ENCODE peak calls at places on chromosome 17, in four cellular contexts. One of them, this sample, is unnamed.

GRCh38 chr17:32586666-32587065 is 99.9 kb downstream of the CDK5R1 start:
- DNase-seq in trophoblast cell: no peak
- DNase-seq in mesenchymal stem cell: peak
- DNase-seq in H1: no peak
- DNase-seq in this sample: no peak

GRCh38 chr17:16140854-16141253 is 74.5 kb downstream of the NCOR1 start:
- DNase-seq in mesenchymal stem cell: no peak
- DNase-seq in trophoblast cell: no peak
- DNase-seq in H1: no peak
- DNase-seq in this sample: no peak

GRCh38 chr17:78600181-78600651 is 23.0 kb upstream of the DNAH17 start:
- DNase-seq in trophoblast cell: no peak
- DNase-seq in H1: no peak
- DNase-seq in mesenchymal stem cell: no peak
- DNase-seq in this sample: no peak

GRCh38 chr17:12078791-12079190 is 58.1 kb downstream of the MAP2K4 start:
- DNase-seq in mesenchymal stem cell: peak
- DNase-seq in trophoblast cell: peak
- DNase-seq in H1: no peak
- DNase-seq in this sample: no peak

GRCh38 chr17:78082988-78083387 is 45.6 kb downstream of the TMC6 start:
- DNase-seq in trophoblast cell: no peak
- DNase-seq in H1: no peak
- DNase-seq in mesenchymal stem cell: no peak
- DNase-seq in this sample: no peak

GRCh38 chr17:28404007-28404406 is 2.0 kb downstream of the SLC46A1 start:
- DNase-seq in H1: no peak
- DNase-seq in mesenchymal stem cell: no peak
- DNase-seq in trophoblast cell: no peak
- DNase-seq in this sample: no peak

GRCh38 chr17:46009681-46010596 is 10.9 kb downstream of the STH start:
- DNase-seq in trophoblast cell: peak
- DNase-seq in H1: no peak
- DNase-seq in mesenchymal stem cell: peak
- DNase-seq in this sample: no peak

GRCh38 chr17:35981246-35981645 is at the start of gene CCL16:
- DNase-seq in mesenchymal stem cell: no peak
- DNase-seq in trophoblast cell: no peak
- DNase-seq in H1: no peak
- DNase-seq in this sample: no peak

GRCh38 chr17:18319604-18320256 is 4.6 kb downstream of the SMCR8 start:
- DNase-seq in trophoblast cell: peak
- DNase-seq in H1: peak
- DNase-seq in mesenchymal stem cell: peak
- DNase-seq in this sample: no peak

GRCh38 chr17:6138761-6139446 is 68.7 kb downstream of the WSCD1 start:
- DNase-seq in H1: peak
- DNase-seq in trophoblast cell: no peak
- DNase-seq in mesenchymal stem cell: no peak
- DNase-seq in this sample: no peak

GRCh38 chr17:73459980-73460379 is 148.2 kb upstream of the CDC42EP4 start:
- DNase-seq in mesenchymal stem cell: no peak
- DNase-seq in H1: no peak
- DNase-seq in trophoblast cell: no peak
- DNase-seq in this sample: no peak

DNA sequence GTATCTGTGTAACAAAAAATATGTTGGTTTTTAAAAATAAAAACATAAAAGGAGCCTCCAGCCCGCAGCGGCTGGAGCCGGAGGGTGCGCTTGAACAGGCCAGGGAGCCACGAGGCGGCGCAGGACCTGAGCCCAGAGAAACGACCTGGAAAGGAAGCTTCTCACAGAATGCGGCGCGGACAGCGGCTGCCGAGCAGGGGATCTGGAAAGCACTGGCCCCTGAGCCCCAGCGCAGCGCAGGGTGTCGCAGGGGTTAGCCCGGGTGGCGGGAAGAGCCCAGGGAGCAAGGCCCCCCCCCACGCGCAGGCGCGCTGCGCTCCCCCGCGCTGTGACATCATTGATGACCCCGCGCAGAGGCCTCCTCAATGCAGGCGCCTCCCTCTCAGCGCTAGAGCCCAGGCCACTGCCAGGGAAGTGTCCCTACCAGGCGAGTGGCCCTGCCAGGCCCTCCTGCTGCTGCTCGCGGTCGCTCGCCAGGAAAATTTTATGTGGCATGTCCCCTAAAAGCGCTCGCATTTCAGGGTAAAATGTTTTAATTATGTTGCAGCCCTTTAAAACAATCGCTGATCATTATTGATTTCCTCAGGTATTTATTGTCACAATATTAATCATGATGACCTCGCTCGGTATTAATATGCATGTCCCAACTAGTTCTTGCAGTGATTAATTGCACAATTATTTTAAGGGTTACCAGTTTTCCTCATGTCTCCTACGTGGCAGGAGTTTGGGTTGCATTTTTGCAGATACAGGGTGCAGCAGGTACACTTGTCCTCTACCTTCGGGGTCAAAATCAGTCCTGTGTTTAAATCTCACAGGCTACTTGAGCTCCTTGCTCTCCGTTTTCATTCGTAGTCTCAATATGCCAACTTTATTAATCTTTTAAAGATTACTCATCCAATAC is 134.2 kb downstream of the USP22 start:
- DNase-seq in H1: peak
- DNase-seq in mesenchymal stem cell: peak
- DNase-seq in trophoblast cell: peak
- DNase-seq in this sample: peak
- H3K4me3 ChIP-seq in H1: peak
- H3K4me3 ChIP-seq in mesenchymal stem cell: peak
- H3K4me3 ChIP-seq in trophoblast cell: peak
- H3K4me3 ChIP-seq in this sample: no peak

DNA sequence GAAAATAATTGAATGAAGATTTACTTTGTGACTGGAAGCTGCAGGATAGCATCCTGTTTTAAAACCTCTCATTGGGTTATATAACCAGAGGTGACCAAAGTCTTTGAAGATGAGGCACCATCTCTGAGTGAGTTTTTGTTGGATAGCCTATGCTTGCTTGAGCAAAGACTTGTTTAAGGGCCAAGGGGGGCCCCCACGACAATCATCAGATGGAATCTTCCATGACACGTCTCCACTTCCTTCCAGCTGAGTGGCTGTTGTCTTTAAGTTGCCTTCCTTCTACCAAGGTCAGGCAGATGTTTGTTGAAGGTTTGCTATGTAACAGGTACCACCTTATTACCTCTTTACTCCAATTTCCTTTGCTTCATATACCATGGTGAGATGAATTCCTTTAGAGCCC is 188.8 kb downstream of the PRKCA start:
- DNase-seq in H1: no peak
- DNase-seq in mesenchymal stem cell: no peak
- DNase-seq in trophoblast cell: no peak
- DNase-seq in this sample: no peak
- H2BK12ac ChIP-seq in H1: no peak
- H2BK12ac ChIP-seq in mesenchymal stem cell: no peak
- H2BK12ac ChIP-seq in trophoblast cell: no peak
- H2BK12ac ChIP-seq in this sample: no peak

GRCh38 chr17:50163846-50164696 is 1.7 kb upstream of the SGCA start:
- DNase-seq in H1: no peak
- DNase-seq in mesenchymal stem cell: no peak
- DNase-seq in trophoblast cell: peak
- DNase-seq in this sample: no peak

GRCh38 chr17:50161023-50161910 is 4.5 kb upstream of the SGCA start:
- DNase-seq in trophoblast cell: peak
- DNase-seq in H1: no peak
- DNase-seq in mesenchymal stem cell: peak
- DNase-seq in this sample: peak

GRCh38 chr17:50162466-50163254 is 3.1 kb upstream of the SGCA start:
- DNase-seq in H1: no peak
- DNase-seq in mesenchymal stem cell: no peak
- DNase-seq in trophoblast cell: no peak
- DNase-seq in this sample: no peak

GRCh38 chr17:50164697-50164988 is 1.2 kb upstream of the SGCA start:
- DNase-seq in trophoblast cell: no peak
- DNase-seq in H1: no peak
- DNase-seq in mesenchymal stem cell: no peak
- DNase-seq in this sample: no peak

DNA sequence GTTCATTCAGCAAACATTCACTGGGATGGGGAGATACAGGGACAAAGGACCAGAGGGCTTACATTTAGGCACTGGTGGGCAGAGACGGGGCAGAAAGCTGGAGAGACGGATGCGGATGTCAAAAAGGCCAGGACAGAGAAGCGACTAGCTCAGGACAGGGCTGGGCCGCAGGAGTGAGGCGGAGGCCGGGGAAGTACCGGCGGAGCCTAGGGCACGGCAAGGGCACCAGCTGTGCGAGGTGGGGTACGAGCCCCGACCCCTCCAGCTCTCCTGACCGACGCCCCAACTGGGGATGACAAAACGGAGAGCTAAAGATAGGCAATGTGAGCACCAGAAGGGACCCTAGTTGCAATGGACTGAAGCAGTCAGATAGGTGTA is 3.9 kb upstream of the SGCA start:
- DNase-seq in H1: no peak
- DNase-seq in mesenchymal stem cell: no peak
- DNase-seq in trophoblast cell: no peak
- DNase-seq in this sample: no peak
- H3K4me3 ChIP-seq in H1: peak
- H3K4me3 ChIP-seq in mesenchymal stem cell: no peak
- H3K4me3 ChIP-seq in trophoblast cell: no peak
- H3K4me3 ChIP-seq in this sample: peak

GRCh38 chr17:8659758-8660410 is 29.4 kb upstream of the MYH10 start:
- DNase-seq in trophoblast cell: no peak
- DNase-seq in mesenchymal stem cell: no peak
- DNase-seq in H1: no peak
- DNase-seq in this sample: no peak

GRCh38 chr17:8662076-8662831 is 31.7 kb upstream of the MYH10 start:
- DNase-seq in H1: no peak
- DNase-seq in mesenchymal stem cell: no peak
- DNase-seq in trophoblast cell: peak
- DNase-seq in this sample: no peak

GRCh38 chr17:8665681-8666080 is 35.2 kb upstream of the MYH10 start:
- DNase-seq in trophoblast cell: no peak
- DNase-seq in H1: no peak
- DNase-seq in mesenchymal stem cell: no peak
- DNase-seq in this sample: no peak

GRCh38 chr17:8664426-8665105 is 34.0 kb upstream of the MYH10 start:
- DNase-seq in mesenchymal stem cell: no peak
- DNase-seq in trophoblast cell: peak
- DNase-seq in H1: no peak
- DNase-seq in this sample: no peak

DNA sequence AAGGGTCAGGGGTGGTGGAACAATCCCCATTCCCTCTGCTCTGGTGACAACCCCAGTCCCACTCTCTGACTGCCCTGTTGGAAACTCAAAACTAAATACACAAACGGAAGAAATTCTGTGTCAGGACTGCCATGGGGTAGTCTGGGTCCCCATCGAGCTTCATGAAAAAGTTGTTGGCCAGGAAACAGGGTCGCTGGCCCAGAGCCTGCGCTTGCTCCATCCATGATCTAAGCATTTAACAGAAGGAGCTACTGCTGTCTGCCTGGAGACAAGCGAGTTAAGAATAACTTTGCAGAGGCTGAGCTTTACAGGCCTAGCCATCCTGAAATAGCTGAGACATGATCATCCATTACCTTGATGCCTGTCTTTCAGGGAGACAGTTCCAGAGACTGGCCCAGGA is 32.4 kb upstream of the MYH10 start:
- DNase-seq in mesenchymal stem cell: no peak
- DNase-seq in trophoblast cell: no peak
- DNase-seq in H1: no peak
- DNase-seq in this sample: no peak
- H2BK12ac ChIP-seq in mesenchymal stem cell: no peak
- H2BK12ac ChIP-seq in trophoblast cell: no peak
- H2BK12ac ChIP-seq in H1: no peak
- H2BK12ac ChIP-seq in this sample: no peak

DNA sequence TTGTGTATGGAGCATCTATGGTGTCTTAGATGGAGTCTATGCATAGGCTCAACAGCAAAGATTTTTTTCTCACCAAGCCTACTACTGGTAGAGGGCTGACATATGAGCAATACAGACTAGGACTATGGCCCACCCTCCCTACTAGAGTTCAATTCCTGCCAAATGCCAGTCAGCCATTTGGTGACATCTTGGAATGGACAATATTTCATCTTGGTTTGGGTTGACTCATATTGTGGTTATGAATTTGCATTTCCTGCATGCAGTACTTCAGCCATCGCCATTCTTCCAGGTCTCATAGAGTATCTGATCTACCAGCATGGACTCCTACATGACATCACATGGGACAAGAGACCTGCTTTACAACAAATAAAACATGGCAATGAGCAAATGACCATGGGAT is 778.1 kb upstream of the SOX9 start:
- DNase-seq in trophoblast cell: no peak
- DNase-seq in mesenchymal stem cell: no peak
- DNase-seq in H1: no peak
- DNase-seq in this sample: no peak
- H3K4me3 ChIP-seq in trophoblast cell: no peak
- H3K4me3 ChIP-seq in mesenchymal stem cell: no peak
- H3K4me3 ChIP-seq in H1: no peak
- H3K4me3 ChIP-seq in this sample: no peak

GRCh38 chr17:50208611-50209061 is 7.2 kb upstream of the COL1A1 start:
- DNase-seq in H1: no peak
- DNase-seq in trophoblast cell: no peak
- DNase-seq in mesenchymal stem cell: peak
- DNase-seq in this sample: no peak
- H2BK12ac ChIP-seq in H1: peak
- H2BK12ac ChIP-seq in trophoblast cell: peak
- H2BK12ac ChIP-seq in mesenchymal stem cell: peak
- H2BK12ac ChIP-seq in this sample: no peak

GRCh38 chr17:66809408-66809807 is 25.5 kb upstream of the CACNG5 start:
- DNase-seq in mesenchymal stem cell: no peak
- DNase-seq in trophoblast cell: no peak
- DNase-seq in H1: no peak
- DNase-seq in this sample: no peak
- H3K4me3 ChIP-seq in mesenchymal stem cell: no peak
- H3K4me3 ChIP-seq in trophoblast cell: no peak
- H3K4me3 ChIP-seq in H1: no peak
- H3K4me3 ChIP-seq in this sample: no peak

GRCh38 chr17:82976982-82977488 is 102.4 kb upstream of the METRNL start:
- DNase-seq in mesenchymal stem cell: no peak
- DNase-seq in trophoblast cell: no peak
- DNase-seq in H1: no peak
- DNase-seq in this sample: no peak
- H2BK12ac ChIP-seq in mesenchymal stem cell: no peak
- H2BK12ac ChIP-seq in trophoblast cell: no peak
- H2BK12ac ChIP-seq in H1: no peak
- H2BK12ac ChIP-seq in this sample: no peak

GRCh38 chr17:14299261-14300093 is 1.4 kb upstream of the HS3ST3B1 start:
- DNase-seq in trophoblast cell: peak
- DNase-seq in H1: no peak
- DNase-seq in mesenchymal stem cell: peak
- DNase-seq in this sample: no peak
- H3K4me3 ChIP-seq in trophoblast cell: peak
- H3K4me3 ChIP-seq in H1: peak
- H3K4me3 ChIP-seq in mesenchymal stem cell: peak
- H3K4me3 ChIP-seq in this sample: peak

This sample was measured in neuronal stem cell.